ENCODE peak calls at places on chromosomes 5 and 9, in eight cellular contexts. One of them, this sample, is unnamed.

GRCh38 chr9:121383715-121384114 is 13.7 kb upstream of the STOM start:
- DNase-seq in HTR-8/SVneo: no peak
- DNase-seq in left kidney: no peak
- DNase-seq in HT-29: no peak
- DNase-seq in tibial nerve: no peak
- DNase-seq in NAMALWA: no peak
- DNase-seq in NCI-H1436: no peak
- DNase-seq in GM23248: no peak
- DNase-seq in this sample: no peak

GRCh38 chr5:140182075-140182709 is 7.2 kb downstream of the CYSTM1 start:
- DNase-seq in HT-29: no peak
- DNase-seq in NAMALWA: no peak
- DNase-seq in HTR-8/SVneo: no peak
- DNase-seq in tibial nerve: peak; percentile 33
- DNase-seq in NCI-H1436: no peak
- DNase-seq in left kidney: no peak
- DNase-seq in GM23248: peak; percentile 89
- DNase-seq in this sample: peak; percentile 46

GRCh38 chr9:105299190-105299854 is 54.9 kb downstream of the SLC44A1 start:
- DNase-seq in HTR-8/SVneo: peak; percentile 67
- DNase-seq in tibial nerve: no peak
- DNase-seq in GM23248: peak; percentile 94
- DNase-seq in left kidney: no peak
- DNase-seq in NCI-H1436: no peak
- DNase-seq in NAMALWA: no peak
- DNase-seq in HT-29: peak; percentile 46
- DNase-seq in this sample: no peak

GRCh38 chr5:65873181-65873580 is 53.2 kb upstream of the ERBIN start:
- DNase-seq in HT-29: no peak
- DNase-seq in tibial nerve: no peak
- DNase-seq in NCI-H1436: no peak
- DNase-seq in left kidney: no peak
- DNase-seq in HTR-8/SVneo: no peak
- DNase-seq in GM23248: peak; percentile 46
- DNase-seq in NAMALWA: no peak
- DNase-seq in this sample: no peak

GRCh38 chr9:111691686-111692329 is 30.4 kb downstream of the GNG10 start:
- DNase-seq in tibial nerve: no peak
- DNase-seq in NCI-H1436: peak; percentile 6
- DNase-seq in HT-29: peak; percentile 63
- DNase-seq in GM23248: peak; percentile 49
- DNase-seq in HTR-8/SVneo: peak; percentile 25
- DNase-seq in NAMALWA: peak; percentile 62
- DNase-seq in left kidney: peak; percentile 60
- DNase-seq in this sample: no peak

GRCh38 chr9:126763130-126763764 is 41.6 kb upstream of the ZBTB43 start:
- DNase-seq in NCI-H1436: no peak
- DNase-seq in HTR-8/SVneo: peak; percentile 29
- DNase-seq in HT-29: peak; percentile 7
- DNase-seq in left kidney: peak; percentile 15
- DNase-seq in tibial nerve: no peak
- DNase-seq in GM23248: no peak
- DNase-seq in NAMALWA: peak; percentile 52
- DNase-seq in this sample: no peak

GRCh38 chr9:108477538-108478006 is 378.2 kb downstream of the ACTL7B start:
- DNase-seq in HT-29: peak; percentile 58
- DNase-seq in GM23248: peak; percentile 90
- DNase-seq in NCI-H1436: peak; percentile 25
- DNase-seq in NAMALWA: no peak
- DNase-seq in left kidney: no peak
- DNase-seq in HTR-8/SVneo: no peak
- DNase-seq in tibial nerve: no peak
- DNase-seq in this sample: no peak

GRCh38 chr9:121283856-121284732 is 16.1 kb downstream of the GSN start:
- DNase-seq in tibial nerve: no peak
- DNase-seq in left kidney: no peak
- DNase-seq in NCI-H1436: no peak
- DNase-seq in GM23248: no peak
- DNase-seq in HT-29: no peak
- DNase-seq in NAMALWA: no peak
- DNase-seq in HTR-8/SVneo: no peak
- DNase-seq in this sample: no peak

GRCh38 chr9:98772364-98773155 is 23.8 kb downstream of the ANKS6 start:
- DNase-seq in HTR-8/SVneo: no peak
- DNase-seq in HT-29: no peak
- DNase-seq in NAMALWA: no peak
- DNase-seq in tibial nerve: no peak
- DNase-seq in NCI-H1436: no peak
- DNase-seq in left kidney: no peak
- DNase-seq in GM23248: no peak
- DNase-seq in this sample: no peak

GRCh38 chr5:32499261-32499660 is 54.7 kb upstream of the ZFR start:
- DNase-seq in NCI-H1436: no peak
- DNase-seq in tibial nerve: no peak
- DNase-seq in left kidney: no peak
- DNase-seq in NAMALWA: no peak
- DNase-seq in HTR-8/SVneo: no peak
- DNase-seq in HT-29: no peak
- DNase-seq in GM23248: no peak
- DNase-seq in this sample: no peak

GRCh38 chr5:39194466-39195136 is 24.8 kb downstream of the FYB1 start:
- DNase-seq in NCI-H1436: no peak
- DNase-seq in HT-29: no peak
- DNase-seq in GM23248: peak; percentile 96
- DNase-seq in left kidney: no peak
- DNase-seq in NAMALWA: no peak
- DNase-seq in tibial nerve: no peak
- DNase-seq in HTR-8/SVneo: peak; percentile 43
- DNase-seq in this sample: no peak

GRCh38 chr5:117182104-117182503 is 607.5 kb upstream of the SEMA6A start:
- DNase-seq in tibial nerve: no peak
- DNase-seq in NCI-H1436: no peak
- DNase-seq in GM23248: no peak
- DNase-seq in HTR-8/SVneo: no peak
- DNase-seq in HT-29: no peak
- DNase-seq in left kidney: no peak
- DNase-seq in NAMALWA: no peak
- DNase-seq in this sample: no peak

GRCh38 chr5:152142845-152143469 is 218.3 kb upstream of the GLRA1 start:
- DNase-seq in NCI-H1436: peak; percentile 69
- DNase-seq in tibial nerve: peak; percentile 12
- DNase-seq in NAMALWA: peak; percentile 66
- DNase-seq in HTR-8/SVneo: peak; percentile 67
- DNase-seq in GM23248: peak; percentile 60
- DNase-seq in left kidney: peak; percentile 82
- DNase-seq in HT-29: peak; percentile 82
- DNase-seq in this sample: peak; percentile 29

GRCh38 chr5:73678322-73678740 is 52.3 kb downstream of the ARHGEF28 start:
- DNase-seq in NAMALWA: no peak
- DNase-seq in HT-29: peak; percentile 80
- DNase-seq in NCI-H1436: no peak
- DNase-seq in left kidney: peak; percentile 32
- DNase-seq in HTR-8/SVneo: no peak
- DNase-seq in GM23248: no peak
- DNase-seq in tibial nerve: no peak
- DNase-seq in this sample: no peak

This sample was measured in heart right ventricle.